ENCODE peak calls at places on chromosomes 5 and 9, in four cellular contexts. U is activated gamma-delta T cell treated with anti-CD3 and anti-CD28 coated beads, Interleukin-2, amount 50 U/mL, for 16 hours; J is stimulated activated CD4-positive, alpha-beta T cell treated with anti-CD3 and anti-CD28 coated beads, Interleukin-1b, Interleukin-23, amount 100 ng/mL, for 24 hours; E is T-helper 1 cell. R is an unnamed sample.
A peak's percentile ranks its signal among the peaks of the same experiment; 100 is the strongest.

GRCh38 chr9:84975926-84976325 is 306.4 kb downstream of the NTRK2 start:
- DNase-seq in U (no peak), J (no peak), E (no peak), R (no peak)

GRCh38 chr5:132203464-132203818 is 24.2 kb downstream of the P4HA2 start:
- DNase-seq in U (no peak), J (no peak), E (no peak), R (no peak)

GRCh38 chr9:104895572-104895971 is 32.4 kb downstream of the ABCA1 start:
- DNase-seq in U (no peak), J (no peak), E (no peak), R (no peak)

GRCh38 chr9:97309260-97309659 is 1.8 kb downstream of the CCDC180 start:
- DNase-seq in U (no peak), J (no peak), E (no peak), R (no peak)

GRCh38 chr5:177455661-177456590 is 9.3 kb downstream of the PRR7 start:
- DNase-seq in U (peak; percentile 96), J (peak; percentile 97), E (peak; percentile 90), R (peak; percentile 85)

GRCh38 chr5:172479784-172480115 is 25.4 kb upstream of the SH3PXD2B start:
- DNase-seq in U (no peak), J (no peak), E (no peak), R (no peak)

GRCh38 chr5:37834542-37835399 is 5.1 kb downstream of the GDNF start:
- DNase-seq in U (no peak), J (no peak), E (no peak), R (no peak)

GRCh38 chr9:136899196-136899595 is 12.9 kb downstream of the TRAF2 start:
- DNase-seq in U (no peak), J (no peak), E (no peak), R (no peak)

GRCh38 chr5:29697786-29698414 is 1495.6 kb upstream of the CDH6 start:
- DNase-seq in U (no peak), J (no peak), E (no peak), R (peak; percentile 24)

GRCh38 chr5:176535101-176535654 is 2.0 kb downstream of the RNF44 start:
- DNase-seq in U (no peak), J (no peak), E (peak; percentile 82), R (no peak)

GRCh38 chr9:14198544-14199510 is 115.1 kb downstream of the NFIB start:
- DNase-seq in U (no peak), J (no peak), E (no peak), R (peak; percentile 24)

GRCh38 chr5:156815988-156816599 is 34.0 kb upstream of the PPP1R2B start:
- DNase-seq in U (no peak), J (no peak), E (peak; percentile 39), R (peak; percentile 6)

GRCh38 chr9:136690104-136690840 is 3.0 kb upstream of the AGPAT2 start:
- DNase-seq in U (no peak), J (no peak), E (no peak), R (no peak)

GRCh38 chr5:160961030-160961429 is 109.0 kb upstream of the ATP10B start:
- DNase-seq in U (no peak), J (no peak), E (no peak), R (no peak)

R was measured in SK-N-DZ.